ENCODE peak calls at places on chromosomes 13 and 19, in four cellular contexts. S, B, X and W are unnamed samples.

GRCh38 chr19:43776285-43776684 is 4.5 kb downstream of the KCNN4 start:
- DNase-seq in S (no peak), B (no peak), X (no peak), W (no peak)

GRCh38 chr13:59837101-59837500 is 326.6 kb downstream of the DIAPH3 start:
- DNase-seq in S (no peak), B (no peak), X (no peak), W (no peak)

GRCh38 chr13:101406787-101407186 is 9.5 kb downstream of the NALCN start:
- DNase-seq in S (no peak), B (no peak), X (no peak), W (no peak)

GRCh38 chr13:41707192-41707858 is 250.0 kb downstream of the RGCC start:
- DNase-seq in S (no peak), B (no peak), X (no peak), W (no peak)

GRCh38 chr13:110017379-110017778 is 231.0 kb upstream of the IRS2 start:
- DNase-seq in S (no peak), B (no peak), X (peak; percentile 8), W (no peak)

GRCh38 chr19:1027020-1027952 is 878 bp downstream of the CNN2 start:
- DNase-seq in S (no peak), B (no peak), X (peak; percentile 38), W (no peak)

GRCh38 chr19:20038358-20039202 is 725 bp downstream of the ZNF682 start:
- DNase-seq in S (no peak), B (no peak), X (no peak), W (no peak)

GRCh38 chr13:111516712-111517640 is 196.5 kb downstream of the TEX29 start:
- DNase-seq in S (no peak), B (peak; percentile 37), X (no peak), W (no peak)

GRCh38 chr13:110856941-110857835 is 57.7 kb downstream of the ANKRD10 start:
- DNase-seq in S (no peak), B (no peak), X (no peak), W (no peak)

GRCh38 chr19:1206733-1207301 is 1.2 kb downstream of the STK11 start:
- DNase-seq in S (no peak), B (no peak), X (no peak), W (peak; percentile 26)

GRCh38 chr19:13143135-13143534 is 7.0 kb downstream of the STX10 start:
- DNase-seq in S (no peak), B (no peak), X (no peak), W (no peak)

GRCh38 chr19:29675650-29676186 is 10.5 kb downstream of the PLEKHF1 start:
- DNase-seq in S (no peak), B (no peak), X (no peak), W (no peak)

GRCh38 chr19:13579388-13580060 is 73.2 kb upstream of the CACNA1A start:
- DNase-seq in S (no peak), B (no peak), X (no peak), W (no peak)

GRCh38 chr13:39401091-39401647 is 201.8 kb downstream of the LHFPL6 start:
- DNase-seq in S (no peak), B (no peak), X (no peak), W (no peak)

GRCh38 chr19:36418287-36419001 is at the start of gene ZFP82:
- DNase-seq in S (peak; percentile 50), B (peak; percentile 82), X (peak; percentile 79), W (peak; percentile 86)

GRCh38 chr19:1811472-1811894 is 593 bp downstream of the ATP8B3 start:
- DNase-seq in S (peak; percentile 25), B (peak; percentile 85), X (peak; percentile 78), W (peak; percentile 92)

GRCh38 chr13:61094865-61095264 is 320.8 kb downstream of the PCDH20 start:
- DNase-seq in S (no peak), B (no peak), X (no peak), W (no peak)

GRCh38 chr13:50198508-50198907 is 183.3 kb downstream of the KCNRG start:
- DNase-seq in S (peak; percentile 19), B (no peak), X (no peak), W (no peak)

GRCh38 chr19:2636897-2637683 is 65.4 kb downstream of the GNG7 start:
- DNase-seq in S (peak; percentile 57), B (peak; percentile 78), X (peak; percentile 71), W (peak; percentile 67)

GRCh38 chr19:55253842-55254624 is 4.8 kb downstream of the PPP6R1 start:
- DNase-seq in S (no peak), B (peak; percentile 78), X (no peak), W (peak; percentile 90)

GRCh38 chr13:50518791-50519201 is 324.7 kb downstream of the DLEU7 start:
- DNase-seq in S (no peak), B (no peak), X (no peak), W (no peak)

GRCh38 chr19:49786432-49786831 is 19.6 kb downstream of the AP2A1 start:
- DNase-seq in S (no peak), B (no peak), X (no peak), W (no peak)

GRCh38 chr13:76454991-76455390 is 431.2 kb downstream of the KCTD12 start:
- DNase-seq in S (no peak), B (no peak), X (no peak), W (no peak)

GRCh38 chr13:94254737-94255136 is 224.7 kb downstream of the DCT start:
- DNase-seq in S (no peak), B (no peak), X (no peak), W (no peak)

GRCh38 chr13:65532231-65532630 is 1697.9 kb downstream of the PCDH9 start:
- DNase-seq in S (no peak), B (no peak), X (no peak), W (no peak)

GRCh38 chr19:18339703-18340102 is 695 bp upstream of the PGPEP1 start:
- DNase-seq in S (no peak), B (no peak), X (no peak), W (no peak)

GRCh38 chr19:55132453-55133129 is 15.2 kb upstream of the PPP1R12C start:
- DNase-seq in S (no peak), B (no peak), X (no peak), W (no peak)

GRCh38 chr13:112880976-112881540 is 88.0 kb upstream of the MCF2L start:
- DNase-seq in S (no peak), B (peak; percentile 46), X (no peak), W (no peak)

GRCh38 chr19:19171821-19172532 is 1.9 kb upstream of the MEF2B start:
- DNase-seq in S (no peak), B (no peak), X (no peak), W (no peak)

GRCh38 chr13:25846227-25846984 is 205.4 kb downstream of the SHISA2 start:
- DNase-seq in S (no peak), B (no peak), X (no peak), W (no peak)

GRCh38 chr13:107650081-107650701 is 565.1 kb downstream of the LIG4 start:
- DNase-seq in S (peak; percentile 33), B (no peak), X (peak; percentile 62), W (peak; percentile 48)

GRCh38 chr19:3519126-3519525 is 13.0 kb downstream of the FZR1 start:
- DNase-seq in S (no peak), B (no peak), X (no peak), W (no peak)

DNA sequence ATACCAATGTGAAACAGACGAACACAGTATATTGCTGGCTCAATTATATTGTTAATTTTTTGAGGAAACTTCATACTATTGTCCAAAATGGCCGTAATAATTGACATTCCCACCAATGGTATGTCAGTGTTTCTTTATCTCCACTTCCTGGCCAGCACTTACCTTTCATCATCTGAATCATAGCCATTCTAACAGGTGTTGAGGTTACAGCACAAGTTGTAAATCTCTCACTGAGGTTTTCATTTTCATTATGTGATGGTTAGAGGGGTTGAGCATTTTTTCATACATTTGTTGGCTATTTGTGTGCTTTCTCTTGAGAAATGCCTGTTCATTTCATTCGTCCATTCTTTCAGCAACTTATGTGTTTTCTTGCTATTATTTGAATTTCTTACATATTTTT is 824.0 kb downstream of the UQCRFS1 start:
- DNase-seq in S (no peak), B (no peak), X (no peak), W (no peak)
- H3K4me1 ChIP-seq in S (no peaks in the 10 kb centered on the region), B (no peaks in the 10 kb centered on the region), X (no peaks in the 10 kb centered on the region), W (no peaks in the 10 kb centered on the region)

GRCh38 chr13:114015111-114015551 is 41.3 kb upstream of the C13orf46 start:
- DNase-seq in S (no peak), B (peak; percentile 60), X (no peak), W (no peak)
- TF ChIP-seq CTCF in S (no peak), B (no peak), X (no peak), W (no peak)

DNA sequence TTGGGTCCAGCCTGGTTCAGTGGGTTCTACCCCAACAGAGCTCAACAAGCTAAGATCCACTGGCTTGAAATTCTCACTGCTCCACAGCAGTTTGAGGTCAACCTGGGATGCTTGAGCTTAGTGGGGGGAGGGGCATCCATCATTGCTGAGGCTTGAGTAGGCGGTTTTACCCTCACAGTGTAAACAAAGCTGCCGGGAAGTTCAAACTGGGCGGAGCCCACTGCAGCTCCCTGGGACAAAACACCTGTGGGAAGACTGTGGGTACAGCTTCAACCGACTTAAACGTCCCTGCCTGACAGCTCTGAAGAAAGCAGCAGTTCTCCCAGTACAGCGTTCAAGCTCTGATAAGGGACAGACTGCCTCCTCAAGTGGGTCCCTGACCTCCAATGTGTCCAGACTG is 1161.9 kb downstream of the UQCRFS1 start:
- DNase-seq in S (no peak), B (no peak), X (no peak), W (no peak)
- H3K4me1 ChIP-seq in S (no peaks in the 10 kb centered on the region), B (no peaks in the 10 kb centered on the region), X (no peaks in the 10 kb centered on the region), W (no peaks in the 10 kb centered on the region)

GRCh38 chr19:30757836-30758617 is 385.8 kb downstream of the ZNF536 start:
- DNase-seq in S (no peak), B (no peak), X (peak; percentile 26), W (no peak)
- TF ChIP-seq CTCF in S (no peak), B (no peak), X (no peak), W (no peak)

DNA sequence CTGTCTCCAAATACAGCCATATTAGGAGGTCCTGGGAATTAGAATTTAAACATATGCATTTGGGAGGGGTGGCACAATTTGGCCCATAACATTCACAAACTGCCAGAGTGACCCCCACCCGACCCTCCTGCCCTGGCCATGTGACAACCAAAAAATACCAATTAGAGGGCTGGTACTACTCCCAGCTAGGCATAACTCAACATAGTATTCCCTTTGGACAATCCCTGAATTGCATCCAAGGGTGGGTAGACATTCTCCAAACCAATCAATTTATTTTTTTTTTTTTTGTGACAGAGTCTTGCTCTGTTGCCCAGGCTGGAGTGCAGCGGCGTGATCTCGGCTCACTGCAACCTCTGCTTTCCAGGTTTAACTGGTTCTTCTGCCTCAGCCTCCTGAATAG is 29.8 kb downstream of the CLEC17A start:
- DNase-seq in S (no peak), B (no peak), X (no peak), W (no peak)
- H3K4me1 ChIP-seq in S (no peaks in the 10 kb centered on the region), B (no peaks in the 10 kb centered on the region), X (no peaks in the 10 kb centered on the region), W (no peaks in the 10 kb centered on the region)